ENCODE peak calls at places on chromosomes 12 and 14, in seven cellular contexts. T is hypothalamus; D is stimulated activated naive CD8-positive, alpha-beta T cell treated with anti-CD3 and anti-CD28 coated beads, Interleukin-15, Interleukin-2, amounts not matched to agents 100 U/mL and 50 U/mL, for 24 hours; O is ELR; Y is HT1080; U is SW480; X is WTC11. Q is an unnamed sample.

GRCh38 chr12:52655720-52656124 is 3.7 kb upstream of the KRT2 start:
- DNase-seq in T (no peak), D (no peak), O (peak; percentile 22), Y (no peak), U (no peak), X (no peak), Q (no peak)

GRCh38 chr12:68406134-68406576 is 74.0 kb upstream of the MDM1 start:
- DNase-seq in T (peak; percentile 56), D (no peak), O (peak; percentile 48), Y (peak; percentile 88), U (no peak), X (peak; percentile 18), Q (peak; percentile 80)

GRCh38 chr12:26273811-26274210 is 78.4 kb downstream of the SSPN start:
- DNase-seq in T (peak; percentile 8), D (no peak), O (no peak), Y (no peak), U (no peak), X (no peak), Q (no peak)

GRCh38 chr14:29518335-29518734 is 409.3 kb downstream of the PRKD1 start:
- DNase-seq in T (no peak), D (no peak), O (peak; percentile 60), Y (peak; percentile 28), U (no peak), X (no peak), Q (no peak)

GRCh38 chr14:93017341-93017797 is 94.4 kb downstream of the CHGA start:
- DNase-seq in T (no peak), D (no peak), O (no peak), Y (no peak), U (no peak), X (no peak), Q (peak; percentile 60)

GRCh38 chr14:56195219-56195618 is 77.0 kb downstream of the PELI2 start:
- DNase-seq in T (no peak), D (no peak), O (no peak), Y (no peak), U (no peak), X (peak; percentile 32), Q (no peak)

GRCh38 chr12:2163172-2163927 is 110.6 kb downstream of the CACNA1C start:
- DNase-seq in T (no peak), D (no peak), O (no peak), Y (peak; percentile 7), U (no peak), X (no peak), Q (no peak)

GRCh38 chr14:67508973-67509372 is 20.5 kb upstream of the TMEM229B start:
- DNase-seq in T (no peak), D (no peak), O (no peak), Y (no peak), U (no peak), X (no peak), Q (peak; percentile 50)

GRCh38 chr14:76348898-76349297 is 27.0 kb upstream of the ESRRB start:
- DNase-seq in T (no peak), D (no peak), O (peak; percentile 86), Y (peak; percentile 96), U (peak; percentile 96), X (no peak), Q (no peak)

GRCh38 chr14:62179367-62180018 is 417.3 kb downstream of the SNAPC1 start:
- DNase-seq in T (no peak), D (peak; percentile 10), O (peak; percentile 74), Y (peak; percentile 79), U (peak; percentile 54), X (peak; percentile 73), Q (peak; percentile 18)

GRCh38 chr14:61438860-61439765 is 117.7 kb downstream of the PRKCH start:
- DNase-seq in T (no peak), D (peak; percentile 42), O (peak; percentile 8), Y (peak; percentile 52), U (peak; percentile 60), X (peak; percentile 28), Q (no peak)

GRCh38 chr14:53715390-53715730 is 241.3 kb downstream of the BMP4 start:
- DNase-seq in T (no peak), D (no peak), O (peak; percentile 35), Y (peak; percentile 27), U (peak; percentile 57), X (no peak), Q (peak; percentile 50)

GRCh38 chr12:1886396-1887008 is 31.9 kb downstream of the CACNA2D4 start:
- DNase-seq in T (no peak), D (no peak), O (no peak), Y (peak; percentile 11), U (no peak), X (no peak), Q (no peak)

GRCh38 chr12:113424915-113425823 is 3.0 kb downstream of the SDSL start:
- DNase-seq in T (peak; percentile 34), D (peak; percentile 70), O (peak; percentile 60), Y (peak; percentile 78), U (no peak), X (peak; percentile 80), Q (peak; percentile 15)

GRCh38 chr12:93808169-93808899 is 131.2 kb downstream of the CRADD start:
- DNase-seq in T (no peak), D (no peak), O (no peak), Y (no peak), U (no peak), X (no peak), Q (no peak)

GRCh38 chr12:107200394-107200793 is 107.0 kb upstream of the CRY1 start:
- DNase-seq in T (no peak), D (no peak), O (peak; percentile 98), Y (peak; percentile 90), U (peak; percentile 66), X (no peak), Q (no peak)

GRCh38 chr12:72197790-72198189 is 74.4 kb upstream of the TRHDE start:
- DNase-seq in T (no peak), D (no peak), O (no peak), Y (no peak), U (no peak), X (no peak), Q (no peak)

GRCh38 chr12:7125632-7126227 is 3.0 kb downstream of the RBP5 start:
- DNase-seq in T (no peak), D (no peak), O (no peak), Y (no peak), U (no peak), X (no peak), Q (no peak)

GRCh38 chr14:66920196-66920595 is 269.0 kb upstream of the GARIN2 start:
- DNase-seq in T (no peak), D (no peak), O (peak; percentile 17), Y (no peak), U (no peak), X (no peak), Q (no peak)